ENCODE peak calls at places on chromosomes 1 and 21, in nine cellular contexts. Z is PC-3, T is MM.1S, I is HCT116, M is hepatocyte, Y is SK-N-SH, H is GM23248, K is OCI-LY7, C is GM23338. X is an unnamed sample.

GRCh38 chr1:159012495-159012894 is 2.8 kb downstream of the IFI16 start:
- DNase-seq in Z (no peak), T (peak), I (no peak), M (no peak), Y (no peak), H (peak), K (peak), C (no peak), X (peak)

GRCh38 chr1:168410464-168410863 is 129.8 kb downstream of the TBX19 start:
- DNase-seq in Z (no peak), T (no peak), I (no peak), M (no peak), Y (no peak), H (no peak), K (no peak), C (no peak), X (no peak)

GRCh38 chr1:107990606-107991005 is 25.6 kb upstream of the VAV3 start:
- DNase-seq in Z (peak), T (no peak), I (no peak), M (no peak), Y (no peak), H (peak), K (no peak), C (no peak), X (no peak)

GRCh38 chr1:89274431-89274857 is 1.8 kb upstream of the GBP5 start:
- DNase-seq in Z (peak), T (no peak), I (no peak), M (no peak), Y (no peak), H (peak), K (no peak), C (no peak), X (no peak)

GRCh38 chr1:7885513-7886298 is 32.8 kb upstream of the UTS2 start:
- DNase-seq in Z (peak), T (no peak), I (peak), M (peak), Y (no peak), H (peak), K (peak), C (peak), X (no peak)

GRCh38 chr1:74549947-74550346 is 37.5 kb upstream of the LRRC53 start:
- DNase-seq in Z (no peak), T (no peak), I (no peak), M (no peak), Y (no peak), H (no peak), K (no peak), C (no peak), X (no peak)

GRCh38 chr1:23868848-23869450 is 859 bp upstream of the FUCA1 start:
- DNase-seq in Z (no peak), T (no peak), I (no peak), M (no peak), Y (peak), H (no peak), K (peak), C (peak), X (no peak)

GRCh38 chr1:244642526-244642925 is 10.4 kb upstream of the DESI2 start:
- DNase-seq in Z (no peak), T (no peak), I (no peak), M (no peak), Y (no peak), H (no peak), K (no peak), C (no peak), X (no peak)

GRCh38 chr21:28099296-28099695 is 893.4 kb downstream of the LTN1 start:
- DNase-seq in Z (no peak), T (no peak), I (no peak), M (peak), Y (no peak), H (no peak), K (no peak), C (no peak), X (no peak)

GRCh38 chr1:53400761-53401379 is 58.3 kb upstream of the DMRTB1 start:
- DNase-seq in Z (no peak), T (no peak), I (no peak), M (no peak), Y (no peak), H (no peak), K (no peak), C (no peak), X (no peak)

GRCh38 chr1:158951956-158952355 is 20.6 kb downstream of the PYHIN1 start:
- DNase-seq in Z (no peak), T (peak), I (no peak), M (no peak), Y (no peak), H (no peak), K (peak), C (no peak), X (peak)

GRCh38 chr1:52432807-52433206 is 28.4 kb downstream of the PRPF38A start:
- DNase-seq in Z (no peak), T (no peak), I (no peak), M (no peak), Y (no peak), H (no peak), K (no peak), C (no peak), X (no peak)

DNA sequence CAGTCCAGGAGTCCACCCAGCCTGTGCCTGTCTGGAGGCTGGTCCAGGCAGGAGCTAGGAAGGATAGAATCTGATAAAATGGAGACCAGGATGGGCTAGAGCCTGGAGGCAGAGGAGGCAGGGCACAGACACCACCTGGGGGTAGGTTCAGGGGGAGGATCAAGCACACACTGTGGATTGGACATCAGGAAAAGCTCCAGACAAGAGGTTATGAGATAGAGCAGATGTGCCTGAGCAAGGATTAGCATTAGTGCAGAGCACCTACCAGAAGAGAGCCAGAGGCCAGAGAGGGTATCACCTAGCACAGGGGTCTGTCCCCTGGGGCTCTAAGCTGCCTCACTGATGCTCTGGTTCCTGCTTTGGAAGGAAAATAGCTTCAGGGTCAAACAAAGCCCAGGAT is 216.7 kb upstream of the ZC3H12A start:
- DNase-seq in Z (no peak), T (no peak), I (no peak), M (no peak), Y (peak), H (no peak), K (no peak), C (no peak), X (no peak)
- H2AFZ ChIP-seq in Z (no peak), T (no peak), I (no peak), M (no peak), Y (no peak), H (no peak), K (no peak), C (no peak), X (no peak)

DNA sequence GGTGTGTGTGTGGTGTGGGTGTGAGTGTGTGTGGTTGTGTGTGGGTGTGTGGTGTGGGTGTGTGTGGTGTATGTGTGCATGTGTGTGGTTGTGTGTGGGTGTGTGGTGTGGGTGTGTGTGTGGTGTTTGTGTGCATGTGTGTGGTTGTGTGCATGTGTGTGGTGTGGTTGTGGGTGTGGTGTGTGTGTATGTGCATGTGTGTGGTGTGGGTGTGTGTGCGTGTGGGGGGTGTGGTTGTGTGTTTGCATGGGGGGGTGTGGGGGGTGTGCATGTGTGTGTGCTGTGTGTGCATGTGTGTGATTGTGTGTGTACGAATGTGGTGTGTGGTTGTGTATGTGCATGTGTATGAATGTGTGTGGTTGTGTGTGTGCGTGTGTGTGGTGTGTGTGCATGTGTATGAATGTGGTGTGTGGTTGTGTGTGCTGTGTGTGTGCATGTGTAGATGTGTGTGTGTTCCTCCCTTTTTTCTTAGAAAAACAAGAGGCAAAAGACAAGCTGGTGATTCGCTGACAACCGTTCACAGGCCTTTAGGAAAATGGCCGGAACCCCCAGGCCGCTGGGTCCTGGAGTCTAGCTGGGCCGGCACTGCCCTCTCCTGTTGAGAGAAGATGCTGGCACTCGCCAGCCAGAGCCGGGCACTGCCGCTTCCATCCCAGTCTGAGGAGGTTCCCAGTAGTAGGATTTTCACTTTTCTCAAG is 44.6 kb upstream of the ARHGEF16 start:
- DNase-seq in Z (peak), T (no peak), I (no peak), M (peak), Y (peak), H (peak), K (no peak), C (peak), X (peak)
- TF ChIP-seq EZH2phosphoT487 in Z (no peak), T (no peak), I (no peak), M (no peak), Y (no peak), H (no peak), K (no peak), C (no peak), X (no peak)

GRCh38 chr1:119987689-119988088 is 81.8 kb downstream of the NOTCH2 start:
- DNase-seq in Z (no peak), T (peak), I (no peak), M (no peak), Y (no peak), H (no peak), K (no peak), C (no peak), X (no peak)
- H3K27ac ChIP-seq in Z (peak), T (no peak), I (no peak), M (no peak), Y (peak), H (peak), K (no peak), C (no peak), X (no peak)

GRCh38 chr1:231757101-231757404 is 130.5 kb downstream of the DISC1 start:
- DNase-seq in Z (no peak), T (no peak), I (peak), M (no peak), Y (no peak), H (no peak), K (no peak), C (no peak), X (no peak)
- H2AFZ ChIP-seq in Z (peak), T (no peak), I (no peak), M (no peak), Y (no peak), H (peak), K (peak), C (no peak), X (no peak)

DNA sequence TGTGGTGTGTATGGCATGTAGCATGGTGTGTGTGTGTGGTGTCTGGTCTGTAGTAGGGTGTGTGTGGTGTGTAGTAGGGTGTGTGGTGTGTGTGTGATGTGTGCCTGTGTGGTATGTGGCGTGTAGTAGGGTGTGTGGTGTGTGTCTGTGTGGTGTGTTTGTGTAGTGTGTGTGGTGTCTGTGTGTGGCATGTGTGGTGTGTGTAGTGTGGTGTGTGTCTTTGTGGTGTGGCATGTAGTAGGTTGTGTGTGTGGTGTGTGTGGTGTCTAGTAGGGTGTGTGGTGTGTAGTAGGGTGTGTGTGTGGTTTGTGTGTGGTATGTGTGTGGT is 85.5 kb downstream of the SYT2 start:
- DNase-seq in Z (no peak), T (no peak), I (no peak), M (no peak), Y (no peak), H (no peak), K (no peak), C (no peak), X (no peak)
- TF ChIP-seq EZH2phosphoT487 in Z (no peak), T (no peak), I (no peak), M (no peak), Y (no peak), H (no peak), K (no peak), C (no peak), X (no peak)

GRCh38 chr21:43712268-43712942 is 6.5 kb upstream of the PDXK start:
- DNase-seq in Z (peak), T (no peak), I (peak), M (peak), Y (no peak), H (peak), K (no peak), C (no peak), X (no peak)
- H3K27ac ChIP-seq in Z (peak), T (no peak), I (peak), M (peak), Y (no peak), H (peak), K (no peak), C (peak), X (no peak)

DNA sequence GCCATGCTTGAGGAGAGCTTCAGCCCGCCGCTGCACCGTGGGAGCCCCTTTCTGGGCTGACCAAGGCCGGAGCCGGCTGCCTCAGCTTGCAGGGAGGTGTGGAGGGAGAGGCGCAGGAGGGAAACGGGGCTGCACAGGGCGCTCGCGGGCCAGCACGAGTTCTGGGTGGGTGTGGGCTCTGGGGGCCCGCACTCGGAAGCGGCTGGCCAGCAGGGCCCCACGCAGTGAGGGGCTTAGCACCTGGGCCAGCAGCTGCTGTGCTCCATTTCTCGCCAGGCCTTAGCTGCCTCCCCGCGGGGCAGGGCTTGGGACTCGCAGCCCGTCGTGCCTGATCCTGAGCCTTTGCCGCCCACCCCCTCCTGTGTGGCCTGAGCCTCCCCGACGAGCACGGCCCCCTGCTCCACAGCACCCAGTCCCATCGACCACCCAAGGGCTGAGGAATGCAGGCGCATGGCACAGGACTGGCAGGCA is 1554.0 kb downstream of the KCNT2 start:
- DNase-seq in Z (no peak), T (no peak), I (no peak), M (no peak), Y (no peak), H (no peak), K (no peak), C (no peak), X (no peak)
- H2AFZ ChIP-seq in Z (no peak), T (no peak), I (no peak), M (no peak), Y (peak), H (peak), K (no peak), C (no peak), X (no peak)

GRCh38 chr21:45457832-45458172 is 52.8 kb downstream of the COL18A1 start:
- DNase-seq in Z (no peak), T (no peak), I (no peak), M (no peak), Y (no peak), H (no peak), K (no peak), C (no peak), X (no peak)
- TF ChIP-seq EZH2phosphoT487 in Z (no peak), T (no peak), I (no peak), M (no peak), Y (no peak), H (no peak), K (no peak), C (no peak), X (no peak)

GRCh38 chr1:218459450-218459849 is 114.3 kb downstream of the TGFB2 start:
- DNase-seq in Z (no peak), T (no peak), I (no peak), M (no peak), Y (no peak), H (no peak), K (no peak), C (peak), X (peak)

GRCh38 chr1:218459878-218460277 is 114.7 kb downstream of the TGFB2 start:
- DNase-seq in Z (peak), T (peak), I (peak), M (peak), Y (peak), H (peak), K (no peak), C (peak), X (peak)

GRCh38 chr1:218462116-218462515 is 117.0 kb downstream of the TGFB2 start:
- DNase-seq in Z (no peak), T (no peak), I (no peak), M (no peak), Y (no peak), H (no peak), K (no peak), C (no peak), X (no peak)

GRCh38 chr1:218461351-218461750 is 116.2 kb downstream of the TGFB2 start:
- DNase-seq in Z (no peak), T (no peak), I (no peak), M (no peak), Y (no peak), H (no peak), K (no peak), C (no peak), X (no peak)

GRCh38 chr1:218460367-218460766 is 115.2 kb downstream of the TGFB2 start:
- DNase-seq in Z (peak), T (no peak), I (no peak), M (peak), Y (peak), H (peak), K (no peak), C (peak), X (peak)
- H3K27ac ChIP-seq in Z (peak), T (peak), I (peak), M (peak), Y (peak), H (peak), K (no peak), C (no peak), X (peak)

DNA sequence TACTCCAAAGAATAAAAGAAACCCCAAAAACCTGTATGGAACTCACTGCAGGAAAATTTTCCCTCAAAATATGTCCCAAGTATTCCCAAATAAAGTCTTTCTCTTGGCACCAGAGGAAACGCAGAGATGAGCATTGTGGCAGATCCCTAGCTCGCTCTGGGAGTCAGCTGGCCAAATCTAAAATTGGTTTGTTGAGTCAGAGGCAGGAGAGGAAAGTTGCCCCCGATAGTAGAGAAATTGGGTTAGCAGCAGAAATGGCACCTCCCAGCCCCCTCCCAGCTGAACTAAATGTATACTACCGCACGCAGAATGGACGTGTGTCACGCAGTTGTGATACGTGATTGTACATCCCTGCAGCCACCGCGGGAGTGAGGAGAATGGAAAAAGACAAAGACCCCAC is 39.9 kb upstream of the TARBP1 start:
- DNase-seq in Z (no peak), T (no peak), I (no peak), M (no peak), Y (no peak), H (no peak), K (no peak), C (no peak), X (no peak)
- H2AFZ ChIP-seq in Z (no peak), T (no peak), I (no peak), M (no peak), Y (no peak), H (no peak), K (peak), C (no peak), X (no peak)